ENCODE peak calls at places on chromosomes 13 and 19, in four cellular contexts. W is GM12878, C is HCT116, S is K562. D is an unnamed sample.

GRCh38 chr19:45451181-45451849 is 16.5 kb upstream of the FOSB start:
- DNase-seq in W (no peak), C (no peak), S (no peak), D (no peak)

GRCh38 chr13:93450226-93450625 is 223.6 kb downstream of the GPC6 start:
- DNase-seq in W (no peak), C (no peak), S (no peak), D (no peak)

GRCh38 chr13:62747152-62747551 is 1331.5 kb upstream of the PCDH20 start:
- DNase-seq in W (no peak), C (no peak), S (no peak), D (no peak)

GRCh38 chr19:51439021-51439465 is 19.2 kb downstream of the SIGLEC8 start:
- DNase-seq in W (no peak), C (no peak), S (peak; percentile 51), D (no peak)

GRCh38 chr13:41995946-41996345 is 35.0 kb upstream of the VWA8 start:
- DNase-seq in W (no peak), C (no peak), S (peak; percentile 88), D (no peak)

GRCh38 chr13:76778906-76779305 is 107.3 kb downstream of the KCTD12 start:
- DNase-seq in W (no peak), C (no peak), S (no peak), D (no peak)

GRCh38 chr19:2631213-2631821 is 71.2 kb downstream of the GNG7 start:
- DNase-seq in W (no peak), C (no peak), S (peak; percentile 21), D (no peak)

GRCh38 chr13:72637561-72637960 is 89.9 kb downstream of the MZT1 start:
- DNase-seq in W (no peak), C (no peak), S (no peak), D (no peak)

GRCh38 chr13:76965759-76966421 is 17.6 kb downstream of the ACOD1 start:
- DNase-seq in W (no peak), C (no peak), S (no peak), D (no peak)

GRCh38 chr19:862529-863304 is 3.3 kb downstream of the CFD start:
- DNase-seq in W (peak; percentile 12), C (no peak), S (peak; percentile 91), D (peak; percentile 98)

GRCh38 chr19:50058425-50058824 is 32.6 kb downstream of the ZNF473 start:
- DNase-seq in W (no peak), C (no peak), S (no peak), D (no peak)

GRCh38 chr13:103716689-103717088 is 650.5 kb upstream of the SLC10A2 start:
- DNase-seq in W (no peak), C (no peak), S (no peak), D (no peak)

GRCh38 chr13:30147380-30147779 is 160.0 kb downstream of the KATNAL1 start:
- DNase-seq in W (no peak), C (no peak), S (no peak), D (no peak)

GRCh38 chr19:10812902-10813404 is 23.1 kb downstream of the TMED1 start:
- DNase-seq in W (no peak), C (no peak), S (peak; percentile 91), D (no peak)

GRCh38 chr13:28532226-28533048 is 37.5 kb upstream of the FLT1 start:
- DNase-seq in W (no peak), C (no peak), S (peak; percentile 91), D (no peak)

GRCh38 chr13:113639661-113640262 is 18.2 kb downstream of the ATP4B start:
- DNase-seq in W (no peak), C (no peak), S (no peak), D (no peak)

GRCh38 chr13:36154567-36155231 is 23.5 kb upstream of the DCLK1 start:
- DNase-seq in W (no peak), C (no peak), S (no peak), D (no peak)

GRCh38 chr13:83215627-83216026 is 666.6 kb downstream of the SLITRK1 start:
- DNase-seq in W (no peak), C (no peak), S (no peak), D (no peak)

GRCh38 chr19:40269216-40269940 is 15.8 kb downstream of the AKT2 start:
- DNase-seq in W (no peak), C (no peak), S (no peak), D (no peak)
- TF ChIP-seq SP1 in W (no peak), C (no peak), S (no peak), D (no peak)

GRCh38 chr13:98564204-98564603 is 12.7 kb downstream of the STK24 start:
- DNase-seq in W (no peak), C (no peak), S (no peak), D (no peak)
- H3K4me1 ChIP-seq in W (peaks cover 59% of the 10 kb centered on the region), C (peaks cover 44% of the 10 kb centered on the region), S (peaks cover 12% of the 10 kb centered on the region), D (peaks cover 20% of the 10 kb centered on the region)

DNA sequence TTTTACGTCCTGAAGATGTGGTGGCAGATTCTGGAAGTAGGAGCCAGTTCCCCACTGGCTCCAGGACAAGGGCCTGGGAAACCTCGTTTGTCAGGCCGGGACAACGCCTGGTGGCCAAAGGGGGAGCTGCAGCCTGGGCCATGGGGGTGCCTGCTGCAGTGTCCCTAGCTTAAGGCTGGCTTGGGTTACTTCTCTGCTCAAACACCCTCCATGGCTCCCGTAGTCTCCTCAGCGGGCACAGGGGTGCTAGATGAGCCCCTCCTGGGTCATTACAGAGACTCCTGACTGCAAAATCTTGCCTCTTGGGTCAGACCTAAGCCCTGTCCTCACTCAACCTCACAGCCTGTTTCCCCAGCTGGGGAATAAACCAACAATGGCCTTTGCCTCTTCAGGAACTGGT is 14.7 kb downstream of the CILP2 start:
- DNase-seq in W (no peak), C (no peak), S (peak; percentile 57), D (no peak)
- TF ChIP-seq SP1 in W (no peak), C (no peak), S (no peak), D (no peak)

GRCh38 chr13:99995503-99996176 is 14.1 kb downstream of the ZIC2 start:
- DNase-seq in W (no peak), C (no peak), S (no peak), D (no peak)

GRCh38 chr13:99996177-99996705 is 14.7 kb downstream of the ZIC2 start:
- DNase-seq in W (no peak), C (no peak), S (no peak), D (no peak)

GRCh38 chr13:99993660-99994455 is 12.3 kb downstream of the ZIC2 start:
- DNase-seq in W (no peak), C (no peak), S (no peak), D (peak; percentile 44)

GRCh38 chr13:99992912-99993311 is 11.3 kb downstream of the ZIC2 start:
- DNase-seq in W (no peak), C (no peak), S (no peak), D (no peak)

DNA sequence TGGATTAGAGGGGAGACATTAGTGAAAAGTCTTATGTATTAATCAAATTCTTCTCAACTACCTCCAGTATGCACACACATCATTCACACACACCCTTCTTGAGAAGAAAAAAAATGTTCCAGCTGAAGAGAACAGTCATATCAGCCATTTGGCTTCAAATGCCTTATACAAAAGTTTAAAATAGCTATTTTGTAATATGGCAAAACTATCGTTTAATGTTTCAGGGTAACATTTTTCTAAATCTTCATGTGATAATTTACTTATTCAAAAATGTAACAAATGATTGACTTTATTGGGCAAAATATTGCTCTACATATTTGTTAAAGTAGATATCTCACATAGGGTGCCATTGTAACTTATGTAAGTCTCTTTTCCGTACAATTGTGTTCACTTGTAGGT is 13.5 kb downstream of the ZIC2 start:
- DNase-seq in W (no peak), C (no peak), S (no peak), D (no peak)
- H3K4me1 ChIP-seq in W (no peaks in the 10 kb centered on the region), C (no peaks in the 10 kb centered on the region), S (peaks cover 15% of the 10 kb centered on the region), D (peaks cover 36% of the 10 kb centered on the region)

GRCh38 chr13:31209172-31209818 is 9.5 kb downstream of the B3GLCT start:
- DNase-seq in W (no peak), C (no peak), S (no peak), D (no peak)

GRCh38 chr13:31207630-31208549 is 8.1 kb downstream of the B3GLCT start:
- DNase-seq in W (no peak), C (no peak), S (no peak), D (no peak)

GRCh38 chr13:31208554-31209122 is 8.9 kb downstream of the B3GLCT start:
- DNase-seq in W (no peak), C (no peak), S (no peak), D (no peak)

GRCh38 chr13:31213681-31214289 is 14.0 kb downstream of the B3GLCT start:
- DNase-seq in W (no peak), C (no peak), S (no peak), D (no peak)

DNA sequence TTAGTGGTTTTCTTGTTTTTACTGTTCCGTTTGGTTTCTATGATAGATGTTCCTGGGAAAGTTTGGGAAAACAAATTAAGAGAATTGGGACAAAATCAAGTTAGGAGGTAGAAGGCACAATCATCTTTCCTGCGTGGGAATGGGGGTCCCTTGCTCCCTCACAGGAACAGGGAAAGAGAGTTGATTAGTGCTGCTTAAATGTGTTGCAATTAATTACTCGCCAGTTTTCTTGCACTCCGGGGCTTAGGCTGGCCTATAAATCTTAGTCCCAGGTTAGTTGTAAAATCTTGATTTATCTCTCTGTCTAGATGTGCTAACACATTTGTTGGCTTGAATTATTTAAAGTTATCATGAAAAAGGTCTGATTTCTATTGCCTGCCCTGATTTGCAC is 10.0 kb downstream of the B3GLCT start:
- DNase-seq in W (no peak), C (no peak), S (no peak), D (no peak)
- TF ChIP-seq SP1 in W (no peak), C (no peak), S (no peak), D (no peak)

DNA sequence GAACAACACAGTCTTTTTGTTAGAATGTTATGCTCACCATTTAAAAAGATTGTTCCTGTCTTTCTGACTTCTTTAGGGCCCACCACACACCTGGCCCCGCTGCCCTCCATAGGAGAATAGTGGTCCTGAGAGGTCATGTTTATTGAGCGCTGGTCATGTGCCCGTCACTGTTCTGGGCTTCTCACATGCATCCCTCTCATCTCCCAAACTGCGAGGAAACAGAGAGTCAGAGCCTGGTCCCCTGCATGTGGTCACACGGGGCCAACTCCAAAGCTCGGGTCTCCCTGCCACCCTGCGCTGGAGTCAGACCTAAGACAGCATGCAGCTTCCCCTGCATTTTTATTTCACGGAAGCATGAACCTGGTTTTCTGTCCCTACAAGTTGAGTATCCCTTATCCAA is 70.4 kb upstream of the GPR183 start:
- DNase-seq in W (no peak), C (no peak), S (no peak), D (no peak)
- H3K4me1 ChIP-seq in W (peaks cover 90% of the 10 kb centered on the region), C (peaks cover 10% of the 10 kb centered on the region), S (peaks cover 4% of the 10 kb centered on the region), D (peaks cover 4% of the 10 kb centered on the region)

GRCh38 chr19:43594710-43595604 is 977 bp downstream of the IRGQ start:
- DNase-seq in W (no peak), C (peak; percentile 45), S (peak; percentile 79), D (no peak)

GRCh38 chr19:43594081-43594697 is 1.7 kb downstream of the IRGQ start:
- DNase-seq in W (no peak), C (no peak), S (no peak), D (no peak)

GRCh38 chr19:43595999-43596841 is at the start of the genes IRGQ and ZNF576:
- DNase-seq in W (peak; percentile 98), C (peak; percentile 99), S (peak; percentile 100), D (peak; percentile 100)

GRCh38 chr19:43596842-43597461 is 557 bp downstream of the ZNF576 start:
- DNase-seq in W (no peak), C (no peak), S (no peak), D (no peak)

GRCh38 chr19:43595605-43595998 is 332 bp downstream of the IRGQ start:
- DNase-seq in W (no peak), C (no peak), S (no peak), D (peak; percentile 53)
- TF ChIP-seq SP1 in W (no peak), C (no peak), S (no peak), D (no peak)

D was measured in H1.